ENCODE peak calls at places on chromosomes 6 and 20, in eight cellular contexts. One of them, this sample, is unnamed.

GRCh38 chr20:40741507-40742106 is 52.6 kb upstream of the MAFB start:
- DNase-seq in EL: peak
- DNase-seq in uterus: no peak
- DNase-seq in aorta: no peak
- DNase-seq in T47D: peak
- DNase-seq in heart right ventricle: peak
- DNase-seq in lower lobe of right lung: no peak
- DNase-seq in fibroblast of lung: peak
- DNase-seq in this sample: no peak

GRCh38 chr6:35980991-35981645 is 43.3 kb downstream of the SLC26A8 start:
- DNase-seq in T47D: no peak
- DNase-seq in fibroblast of lung: no peak
- DNase-seq in EL: no peak
- DNase-seq in aorta: no peak
- DNase-seq in lower lobe of right lung: no peak
- DNase-seq in uterus: no peak
- DNase-seq in heart right ventricle: no peak
- DNase-seq in this sample: no peak

GRCh38 chr6:16766836-16767745 is 5.8 kb upstream of the ATXN1 start:
- DNase-seq in EL: no peak
- DNase-seq in fibroblast of lung: peak
- DNase-seq in uterus: no peak
- DNase-seq in heart right ventricle: no peak
- DNase-seq in aorta: no peak
- DNase-seq in T47D: no peak
- DNase-seq in lower lobe of right lung: no peak
- DNase-seq in this sample: no peak

GRCh38 chr6:90284236-90284744 is 12.4 kb downstream of the BACH2 start:
- DNase-seq in T47D: no peak
- DNase-seq in lower lobe of right lung: no peak
- DNase-seq in heart right ventricle: no peak
- DNase-seq in fibroblast of lung: peak
- DNase-seq in uterus: peak
- DNase-seq in EL: peak
- DNase-seq in aorta: no peak
- DNase-seq in this sample: peak

GRCh38 chr6:3911614-3912336 is 62.6 kb downstream of the FAM50B start:
- DNase-seq in T47D: no peak
- DNase-seq in fibroblast of lung: peak
- DNase-seq in lower lobe of right lung: no peak
- DNase-seq in aorta: peak
- DNase-seq in heart right ventricle: peak
- DNase-seq in uterus: peak
- DNase-seq in EL: peak
- DNase-seq in this sample: no peak

GRCh38 chr6:5128351-5128750 is 43.2 kb downstream of the PPP1R3G start:
- DNase-seq in heart right ventricle: no peak
- DNase-seq in lower lobe of right lung: no peak
- DNase-seq in T47D: no peak
- DNase-seq in uterus: no peak
- DNase-seq in fibroblast of lung: no peak
- DNase-seq in aorta: no peak
- DNase-seq in EL: no peak
- DNase-seq in this sample: no peak

GRCh38 chr6:43335469-43335868 is 26.8 kb upstream of the CRIP3 start:
- DNase-seq in uterus: no peak
- DNase-seq in EL: no peak
- DNase-seq in T47D: no peak
- DNase-seq in lower lobe of right lung: no peak
- DNase-seq in aorta: no peak
- DNase-seq in fibroblast of lung: no peak
- DNase-seq in heart right ventricle: no peak
- DNase-seq in this sample: no peak

GRCh38 chr20:37590938-37591490 is 63.3 kb upstream of the BLCAP start:
- DNase-seq in fibroblast of lung: no peak
- DNase-seq in EL: no peak
- DNase-seq in uterus: no peak
- DNase-seq in heart right ventricle: no peak
- DNase-seq in lower lobe of right lung: no peak
- DNase-seq in aorta: peak
- DNase-seq in T47D: no peak
- DNase-seq in this sample: no peak

GRCh38 chr6:87540541-87540940 is 49.2 kb downstream of the RARS2 start:
- DNase-seq in aorta: no peak
- DNase-seq in uterus: no peak
- DNase-seq in T47D: no peak
- DNase-seq in heart right ventricle: peak
- DNase-seq in fibroblast of lung: no peak
- DNase-seq in lower lobe of right lung: no peak
- DNase-seq in EL: no peak
- DNase-seq in this sample: no peak

GRCh38 chr6:20661721-20662120 is 127.5 kb downstream of the CDKAL1 start:
- DNase-seq in fibroblast of lung: peak
- DNase-seq in EL: no peak
- DNase-seq in aorta: no peak
- DNase-seq in heart right ventricle: no peak
- DNase-seq in T47D: peak
- DNase-seq in uterus: no peak
- DNase-seq in lower lobe of right lung: no peak
- DNase-seq in this sample: no peak

GRCh38 chr20:57375652-57376230 is 15.5 kb upstream of the RBM38 start:
- DNase-seq in aorta: no peak
- DNase-seq in heart right ventricle: no peak
- DNase-seq in EL: no peak
- DNase-seq in fibroblast of lung: no peak
- DNase-seq in uterus: no peak
- DNase-seq in T47D: no peak
- DNase-seq in lower lobe of right lung: no peak
- DNase-seq in this sample: no peak

GRCh38 chr20:45538209-45538798 is 978 bp downstream of the WFDC6 start:
- DNase-seq in heart right ventricle: no peak
- DNase-seq in T47D: peak
- DNase-seq in uterus: no peak
- DNase-seq in aorta: no peak
- DNase-seq in EL: peak
- DNase-seq in lower lobe of right lung: no peak
- DNase-seq in fibroblast of lung: no peak
- DNase-seq in this sample: no peak

GRCh38 chr6:11426571-11426970 is 111.0 kb upstream of the TMEM170B start:
- DNase-seq in lower lobe of right lung: no peak
- DNase-seq in EL: no peak
- DNase-seq in aorta: no peak
- DNase-seq in uterus: no peak
- DNase-seq in T47D: no peak
- DNase-seq in fibroblast of lung: no peak
- DNase-seq in heart right ventricle: no peak
- DNase-seq in this sample: no peak

GRCh38 chr6:11309947-11310665 is 77.6 kb upstream of the NEDD9 start:
- DNase-seq in T47D: no peak
- DNase-seq in aorta: no peak
- DNase-seq in EL: no peak
- DNase-seq in fibroblast of lung: no peak
- DNase-seq in uterus: no peak
- DNase-seq in heart right ventricle: no peak
- DNase-seq in lower lobe of right lung: peak
- DNase-seq in this sample: no peak

GRCh38 chr20:21184810-21185209 is 58.9 kb downstream of the KIZ start:
- DNase-seq in EL: peak
- DNase-seq in heart right ventricle: no peak
- DNase-seq in aorta: no peak
- DNase-seq in lower lobe of right lung: no peak
- DNase-seq in fibroblast of lung: peak
- DNase-seq in uterus: peak
- DNase-seq in T47D: no peak
- DNase-seq in this sample: no peak

GRCh38 chr6:73286752-73287151 is 23.8 kb upstream of the KHDC1 start:
- DNase-seq in aorta: no peak
- DNase-seq in lower lobe of right lung: no peak
- DNase-seq in T47D: no peak
- DNase-seq in heart right ventricle: no peak
- DNase-seq in EL: no peak
- DNase-seq in uterus: no peak
- DNase-seq in fibroblast of lung: no peak
- DNase-seq in this sample: no peak

GRCh38 chr6:48068326-48069191 is 42.4 kb downstream of the PTCHD4 start:
- DNase-seq in uterus: no peak
- DNase-seq in EL: no peak
- DNase-seq in aorta: peak
- DNase-seq in fibroblast of lung: peak
- DNase-seq in T47D: no peak
- DNase-seq in lower lobe of right lung: no peak
- DNase-seq in heart right ventricle: no peak
- DNase-seq in this sample: no peak

GRCh38 chr6:133300896-133301295 is 59.7 kb downstream of the EYA4 start:
- DNase-seq in EL: no peak
- DNase-seq in heart right ventricle: no peak
- DNase-seq in aorta: no peak
- DNase-seq in uterus: no peak
- DNase-seq in T47D: no peak
- DNase-seq in fibroblast of lung: no peak
- DNase-seq in lower lobe of right lung: no peak
- DNase-seq in this sample: no peak

GRCh38 chr6:139711714-139712585 is 337.5 kb upstream of the CITED2 start:
- DNase-seq in aorta: no peak
- DNase-seq in fibroblast of lung: peak
- DNase-seq in uterus: no peak
- DNase-seq in lower lobe of right lung: no peak
- DNase-seq in EL: peak
- DNase-seq in T47D: no peak
- DNase-seq in heart right ventricle: no peak
- DNase-seq in this sample: no peak

GRCh38 chr20:53210931-53211330 is 238.8 kb downstream of the TSHZ2 start:
- DNase-seq in fibroblast of lung: no peak
- DNase-seq in T47D: no peak
- DNase-seq in uterus: no peak
- DNase-seq in lower lobe of right lung: no peak
- DNase-seq in EL: no peak
- DNase-seq in heart right ventricle: no peak
- DNase-seq in aorta: no peak
- DNase-seq in this sample: no peak

GRCh38 chr20:967796-968742 is 34.0 kb downstream of the RSPO4 start:
- DNase-seq in uterus: no peak
- DNase-seq in fibroblast of lung: peak
- DNase-seq in aorta: no peak
- DNase-seq in lower lobe of right lung: no peak
- DNase-seq in heart right ventricle: no peak
- DNase-seq in T47D: peak
- DNase-seq in EL: peak
- DNase-seq in this sample: no peak

GRCh38 chr6:52596371-52597028 is 19.6 kb upstream of the TRAM2 start:
- DNase-seq in uterus: no peak
- DNase-seq in heart right ventricle: no peak
- DNase-seq in lower lobe of right lung: no peak
- DNase-seq in aorta: no peak
- DNase-seq in EL: peak
- DNase-seq in fibroblast of lung: peak
- DNase-seq in T47D: no peak
- DNase-seq in this sample: no peak

GRCh38 chr6:22765015-22765414 is 195.6 kb downstream of the HDGFL1 start:
- DNase-seq in aorta: no peak
- DNase-seq in lower lobe of right lung: no peak
- DNase-seq in fibroblast of lung: peak
- DNase-seq in T47D: no peak
- DNase-seq in uterus: no peak
- DNase-seq in heart right ventricle: no peak
- DNase-seq in EL: peak
- DNase-seq in this sample: no peak

GRCh38 chr6:108960601-108961000 is 112.4 kb downstream of the ARMC2 start:
- DNase-seq in EL: no peak
- DNase-seq in T47D: no peak
- DNase-seq in uterus: no peak
- DNase-seq in aorta: no peak
- DNase-seq in lower lobe of right lung: no peak
- DNase-seq in fibroblast of lung: no peak
- DNase-seq in heart right ventricle: no peak
- DNase-seq in this sample: no peak

GRCh38 chr6:157538698-157539097 is 157.7 kb downstream of the ZDHHC14 start:
- DNase-seq in aorta: no peak
- DNase-seq in uterus: no peak
- DNase-seq in fibroblast of lung: no peak
- DNase-seq in lower lobe of right lung: no peak
- DNase-seq in EL: no peak
- DNase-seq in T47D: no peak
- DNase-seq in heart right ventricle: no peak
- DNase-seq in this sample: no peak

GRCh38 chr6:134614606-134615485 is 296.9 kb upstream of the SGK1 start:
- DNase-seq in lower lobe of right lung: no peak
- DNase-seq in EL: peak
- DNase-seq in uterus: no peak
- DNase-seq in heart right ventricle: no peak
- DNase-seq in fibroblast of lung: no peak
- DNase-seq in T47D: no peak
- DNase-seq in aorta: no peak
- DNase-seq in this sample: no peak

GRCh38 chr6:15464211-15464725 is 198.6 kb downstream of the DTNBP1 start:
- DNase-seq in aorta: no peak
- DNase-seq in fibroblast of lung: no peak
- DNase-seq in T47D: peak
- DNase-seq in lower lobe of right lung: no peak
- DNase-seq in EL: peak
- DNase-seq in heart right ventricle: no peak
- DNase-seq in uterus: no peak
- DNase-seq in this sample: peak

GRCh38 chr20:11935212-11935611 is 17.5 kb downstream of the BTBD3 start:
- DNase-seq in EL: no peak
- DNase-seq in T47D: no peak
- DNase-seq in uterus: no peak
- DNase-seq in lower lobe of right lung: no peak
- DNase-seq in aorta: no peak
- DNase-seq in heart right ventricle: no peak
- DNase-seq in fibroblast of lung: no peak
- DNase-seq in this sample: no peak

GRCh38 chr20:6489361-6490154 is 277.9 kb upstream of the BMP2 start:
- DNase-seq in fibroblast of lung: peak
- DNase-seq in T47D: no peak
- DNase-seq in uterus: no peak
- DNase-seq in EL: no peak
- DNase-seq in aorta: no peak
- DNase-seq in lower lobe of right lung: no peak
- DNase-seq in heart right ventricle: no peak
- DNase-seq in this sample: no peak

GRCh38 chr20:43583982-43584432 is 6.7 kb upstream of the IFT52 start:
- DNase-seq in EL: peak
- DNase-seq in fibroblast of lung: peak
- DNase-seq in uterus: peak
- DNase-seq in T47D: no peak
- DNase-seq in heart right ventricle: peak
- DNase-seq in lower lobe of right lung: peak
- DNase-seq in aorta: peak
- DNase-seq in this sample: no peak

GRCh38 chr6:22147983-22148797 is 148.6 kb downstream of the PRL start:
- DNase-seq in aorta: no peak
- DNase-seq in T47D: peak
- DNase-seq in EL: peak
- DNase-seq in uterus: no peak
- DNase-seq in fibroblast of lung: peak
- DNase-seq in lower lobe of right lung: peak
- DNase-seq in heart right ventricle: peak
- DNase-seq in this sample: no peak